ENCODE peak calls at places on chromosomes 6 and 20, in eight cellular contexts. X is GM23338, F is brain microvascular endothelial cell, A is H9, G is nephron progenitor cell, S is upper lobe of left lung, H is AG04450, I is uterus. M is an unnamed sample.

GRCh38 chr6:136772685-136773472 is 19.4 kb downstream of the MAP3K5 start:
- DNase-seq in X (peak; percentile 87), F (no peak), A (peak; percentile 58), G (no peak), S (no peak), H (no peak), I (peak; percentile 34), M (no peak)

GRCh38 chr20:3786126-3786484 is 435 bp downstream of the CENPB start:
- DNase-seq in X (peak; percentile 55), F (peak; percentile 56), A (no peak), G (peak; percentile 48), S (no peak), H (no peak), I (no peak), M (no peak)

GRCh38 chr6:27312146-27312949 is at the start of gene POM121L2:
- DNase-seq in X (peak; percentile 92), F (peak; percentile 59), A (peak; percentile 89), G (peak; percentile 74), S (peak; percentile 77), H (no peak), I (no peak), M (peak; percentile 76)

GRCh38 chr6:147207351-147207750 is 3.1 kb downstream of the STXBP5 start:
- DNase-seq in X (no peak), F (no peak), A (no peak), G (no peak), S (no peak), H (no peak), I (no peak), M (no peak)

GRCh38 chr6:167405778-167406532 is 81.1 kb downstream of the TTLL2 start:
- DNase-seq in X (no peak), F (no peak), A (no peak), G (no peak), S (no peak), H (no peak), I (no peak), M (no peak)

GRCh38 chr20:61330441-61330840 is 78.4 kb downstream of the CDH4 start:
- DNase-seq in X (no peak), F (no peak), A (no peak), G (no peak), S (no peak), H (no peak), I (no peak), M (no peak)

GRCh38 chr20:57780398-57780797 is 70.6 kb upstream of the PMEPA1 start:
- DNase-seq in X (no peak), F (no peak), A (no peak), G (no peak), S (no peak), H (no peak), I (no peak), M (no peak)

GRCh38 chr20:47801759-47802158 is 16.5 kb upstream of the SULF2 start:
- DNase-seq in X (no peak), F (no peak), A (no peak), G (no peak), S (no peak), H (no peak), I (no peak), M (no peak)

GRCh38 chr6:122007366-122007765 is 392.1 kb upstream of the HSF2 start:
- DNase-seq in X (peak; percentile 32), F (no peak), A (no peak), G (no peak), S (no peak), H (peak; percentile 37), I (no peak), M (no peak)

GRCh38 chr6:10219510-10219909 is 195.4 kb downstream of the TFAP2A start:
- DNase-seq in X (no peak), F (no peak), A (no peak), G (no peak), S (no peak), H (no peak), I (no peak), M (no peak)

GRCh38 chr20:44211177-44212039 is 837 bp upstream of the OSER1 start:
- DNase-seq in X (no peak), F (peak; percentile 11), A (no peak), G (no peak), S (peak; percentile 43), H (no peak), I (peak; percentile 28), M (no peak)

GRCh38 chr6:44556046-44556445 is 168.5 kb downstream of the CDC5L start:
- DNase-seq in X (no peak), F (no peak), A (no peak), G (no peak), S (peak; percentile 41), H (no peak), I (no peak), M (no peak)

GRCh38 chr20:24490598-24490997 is 21.2 kb downstream of the SYNDIG1 start:
- DNase-seq in X (no peak), F (no peak), A (peak; percentile 18), G (no peak), S (no peak), H (no peak), I (no peak), M (no peak)

GRCh38 chr20:2840967-2841531 is 504 bp downstream of the VPS16 start:
- DNase-seq in X (peak; percentile 65), F (peak; percentile 62), A (peak; percentile 61), G (peak; percentile 69), S (peak; percentile 69), H (peak; percentile 27), I (peak; percentile 49), M (peak; percentile 63)

GRCh38 chr6:166572370-166573261 is 13.9 kb downstream of the RAMACL start:
- DNase-seq in X (peak; percentile 78), F (peak; percentile 85), A (peak; percentile 66), G (peak; percentile 21), S (peak; percentile 84), H (peak; percentile 86), I (no peak), M (no peak)

GRCh38 chr6:2346078-2346477 is 100.7 kb upstream of the GMDS start:
- DNase-seq in X (no peak), F (no peak), A (no peak), G (no peak), S (no peak), H (no peak), I (no peak), M (no peak)

GRCh38 chr6:24974182-24975171 is 38.7 kb upstream of the RIPOR2 start:
- DNase-seq in X (no peak), F (no peak), A (no peak), G (no peak), S (no peak), H (no peak), I (no peak), M (no peak)

GRCh38 chr6:294656-295565 is 2.6 kb downstream of the DUSP22 start:
- DNase-seq in X (no peak), F (no peak), A (no peak), G (no peak), S (no peak), H (no peak), I (no peak), M (peak; percentile 29)

GRCh38 chr6:28982476-28983266 is 22.4 kb downstream of the ZNF311 start:
- DNase-seq in X (peak; percentile 64), F (peak; percentile 71), A (no peak), G (no peak), S (no peak), H (no peak), I (peak; percentile 43), M (no peak)
- TF ChIP-seq CTCF in X (no peak), F (peak; percentile 54), A (peak; percentile 13), G (no peak), S (peak; percentile 25), H (peak; percentile 36), I (no peak), M (no peak)

GRCh38 chr6:100202417-100203194 is 208.6 kb upstream of the MCHR2 start:
- DNase-seq in X (no peak), F (peak; percentile 83), A (no peak), G (no peak), S (no peak), H (peak; percentile 77), I (no peak), M (no peak)
- TF ChIP-seq CTCF in X (no peak), F (no peak), A (no peak), G (no peak), S (no peak), H (no peak), I (no peak), M (no peak)

GRCh38 chr6:48086187-48086586 is 24.8 kb downstream of the PTCHD4 start:
- DNase-seq in X (no peak), F (no peak), A (no peak), G (no peak), S (no peak), H (no peak), I (no peak), M (no peak)
- TF ChIP-seq CTCF in X (peak; percentile 30), F (peak; percentile 52), A (peak; percentile 33), G (no peak), S (no peak), H (peak; percentile 34), I (no peak), M (no peak)

DNA sequence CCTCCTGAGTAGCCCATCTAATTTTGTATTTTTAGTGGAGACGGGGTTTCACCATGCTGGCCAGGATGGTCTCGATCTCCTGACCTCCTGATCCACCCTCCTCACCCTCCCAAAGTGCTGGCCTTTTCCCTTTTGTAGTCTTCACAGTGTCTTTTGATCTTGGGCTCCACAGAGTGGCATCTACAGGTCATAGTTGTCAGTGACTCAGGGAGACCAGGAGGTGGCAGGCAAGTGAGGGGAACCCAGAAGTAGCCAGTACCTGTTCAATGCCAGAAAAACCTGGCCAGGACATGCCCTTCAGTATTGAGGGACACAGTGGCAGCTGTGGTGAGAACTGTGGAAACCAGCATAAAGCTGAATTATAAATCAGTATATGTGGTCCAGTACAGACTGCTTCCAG is 19.6 kb downstream of the RPP21 start:
- DNase-seq in X (peak; percentile 58), F (no peak), A (no peak), G (no peak), S (no peak), H (no peak), I (no peak), M (no peak)
- TF ChIP-seq CTCF in X (peak; percentile 42), F (no peak), A (peak; percentile 47), G (no peak), S (no peak), H (no peak), I (no peak), M (no peak)

GRCh38 chr20:11780765-11781369 is 136.8 kb upstream of the BTBD3 start:
- DNase-seq in X (no peak), F (no peak), A (no peak), G (no peak), S (no peak), H (no peak), I (no peak), M (no peak)
- TF ChIP-seq CTCF in X (no peak), F (no peak), A (no peak), G (no peak), S (no peak), H (no peak), I (no peak), M (no peak)

DNA sequence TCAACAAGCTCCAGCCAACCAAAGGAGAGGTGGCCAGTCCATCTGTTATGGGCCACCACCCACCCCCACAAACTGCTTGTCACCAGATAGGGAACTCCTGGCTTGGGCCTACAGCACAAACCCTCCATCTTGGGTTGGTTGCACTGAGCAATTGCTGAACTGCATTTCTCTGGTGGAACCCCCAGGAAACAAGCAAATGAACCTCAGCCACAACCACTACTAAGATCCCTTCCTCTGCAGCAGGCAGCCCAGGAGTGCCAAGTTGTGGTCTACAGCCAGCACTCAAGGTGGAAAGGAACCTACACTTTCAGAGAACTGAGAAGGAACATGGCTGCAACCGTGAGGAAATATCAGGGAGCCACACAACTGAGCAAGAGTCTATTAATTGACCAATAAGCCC is 171.6 kb downstream of the TMEM200A start:
- DNase-seq in X (no peak), F (no peak), A (no peak), G (no peak), S (no peak), H (no peak), I (no peak), M (no peak)
- TF ChIP-seq CTCF in X (no peak), F (no peak), A (no peak), G (no peak), S (no peak), H (no peak), I (no peak), M (no peak)

GRCh38 chr6:108168501-108168979 is 2.7 kb downstream of the NR2E1 start:
- DNase-seq in X (peak; percentile 71), F (no peak), A (peak; percentile 67), G (peak; percentile 70), S (peak; percentile 28), H (no peak), I (no peak), M (peak; percentile 61)
- TF ChIP-seq CTCF in X (no peak), F (peak; percentile 56), A (peak; percentile 44), G (peak; percentile 9), S (no peak), H (peak; percentile 24), I (no peak), M (no peak)